ENCODE peak calls at places on chromosome 17, in eight cellular contexts. One of them, this sample, is unnamed.
A peak's percentile ranks its signal among the peaks of the same experiment; 100 is the strongest.

GRCh38 chr17:59003860-59004259 is 102.8 kb downstream of the TRIM37 start:
- DNase-seq in lower leg skin: no peak
- DNase-seq in HFF-Myc: no peak
- DNase-seq in progenitor cell of endocrine pancreas: no peak
- DNase-seq in CD4-positive, alpha-beta T cell: no peak
- DNase-seq in osteocyte: no peak
- DNase-seq in hepatocyte: no peak
- DNase-seq in GM10248: no peak
- DNase-seq in this sample: no peak

GRCh38 chr17:45132569-45133463 is 501 bp upstream of the PLCD3 start:
- DNase-seq in lower leg skin: peak; percentile 96
- DNase-seq in HFF-Myc: no peak
- DNase-seq in progenitor cell of endocrine pancreas: peak; percentile 67
- DNase-seq in CD4-positive, alpha-beta T cell: peak; percentile 63
- DNase-seq in osteocyte: peak; percentile 92
- DNase-seq in hepatocyte: peak; percentile 92
- DNase-seq in GM10248: peak; percentile 94
- DNase-seq in this sample: peak; percentile 93

GRCh38 chr17:49522329-49522890 is 27.3 kb downstream of the NGFR start:
- DNase-seq in lower leg skin: peak; percentile 70
- DNase-seq in HFF-Myc: no peak
- DNase-seq in progenitor cell of endocrine pancreas: no peak
- DNase-seq in CD4-positive, alpha-beta T cell: no peak
- DNase-seq in osteocyte: no peak
- DNase-seq in hepatocyte: no peak
- DNase-seq in GM10248: no peak
- DNase-seq in this sample: no peak

GRCh38 chr17:38453951-38454421 is 25.7 kb downstream of the ARHGAP23 start:
- DNase-seq in lower leg skin: no peak
- DNase-seq in HFF-Myc: no peak
- DNase-seq in progenitor cell of endocrine pancreas: no peak
- DNase-seq in CD4-positive, alpha-beta T cell: no peak
- DNase-seq in osteocyte: no peak
- DNase-seq in hepatocyte: peak; percentile 63
- DNase-seq in GM10248: no peak
- DNase-seq in this sample: no peak

GRCh38 chr17:35210741-35211140 is 16.5 kb upstream of the SLC35G3 start:
- DNase-seq in lower leg skin: no peak
- DNase-seq in HFF-Myc: no peak
- DNase-seq in progenitor cell of endocrine pancreas: no peak
- DNase-seq in CD4-positive, alpha-beta T cell: peak; percentile 17
- DNase-seq in osteocyte: no peak
- DNase-seq in hepatocyte: no peak
- DNase-seq in GM10248: no peak
- DNase-seq in this sample: no peak

GRCh38 chr17:82929676-82930042 is 89.8 kb upstream of the ZNF750 start:
- DNase-seq in lower leg skin: peak; percentile 73
- DNase-seq in HFF-Myc: no peak
- DNase-seq in progenitor cell of endocrine pancreas: no peak
- DNase-seq in CD4-positive, alpha-beta T cell: no peak
- DNase-seq in osteocyte: no peak
- DNase-seq in hepatocyte: no peak
- DNase-seq in GM10248: no peak
- DNase-seq in this sample: no peak

GRCh38 chr17:41580651-41581365 is 5.9 kb downstream of the KRT14 start:
- DNase-seq in lower leg skin: no peak
- DNase-seq in HFF-Myc: no peak
- DNase-seq in progenitor cell of endocrine pancreas: no peak
- DNase-seq in CD4-positive, alpha-beta T cell: no peak
- DNase-seq in osteocyte: no peak
- DNase-seq in hepatocyte: no peak
- DNase-seq in GM10248: no peak
- DNase-seq in this sample: no peak

GRCh38 chr17:80803451-80804428 is 187.9 kb upstream of the CHMP6 start:
- DNase-seq in lower leg skin: peak; percentile 71
- DNase-seq in HFF-Myc: no peak
- DNase-seq in progenitor cell of endocrine pancreas: no peak
- DNase-seq in CD4-positive, alpha-beta T cell: no peak
- DNase-seq in osteocyte: no peak
- DNase-seq in hepatocyte: no peak
- DNase-seq in GM10248: no peak
- DNase-seq in this sample: peak; percentile 6

GRCh38 chr17:36674278-36674650 is 72.9 kb downstream of the MRM1 start:
- DNase-seq in lower leg skin: no peak
- DNase-seq in HFF-Myc: no peak
- DNase-seq in progenitor cell of endocrine pancreas: no peak
- DNase-seq in CD4-positive, alpha-beta T cell: peak; percentile 6
- DNase-seq in osteocyte: no peak
- DNase-seq in hepatocyte: no peak
- DNase-seq in GM10248: no peak
- DNase-seq in this sample: no peak

GRCh38 chr17:58528443-58528842 is 14.0 kb upstream of the MTMR4 start:
- DNase-seq in lower leg skin: no peak
- DNase-seq in HFF-Myc: no peak
- DNase-seq in progenitor cell of endocrine pancreas: no peak
- DNase-seq in CD4-positive, alpha-beta T cell: no peak
- DNase-seq in osteocyte: no peak
- DNase-seq in hepatocyte: no peak
- DNase-seq in GM10248: no peak
- DNase-seq in this sample: no peak

GRCh38 chr17:63039342-63039741 is 73.3 kb downstream of the TANC2 start:
- DNase-seq in lower leg skin: no peak
- DNase-seq in HFF-Myc: no peak
- DNase-seq in progenitor cell of endocrine pancreas: no peak
- DNase-seq in CD4-positive, alpha-beta T cell: no peak
- DNase-seq in osteocyte: no peak
- DNase-seq in hepatocyte: no peak
- DNase-seq in GM10248: no peak
- DNase-seq in this sample: no peak

GRCh38 chr17:41625602-41626001 is 1.2 kb upstream of the KRT17 start:
- DNase-seq in lower leg skin: no peak
- DNase-seq in HFF-Myc: no peak
- DNase-seq in progenitor cell of endocrine pancreas: no peak
- DNase-seq in CD4-positive, alpha-beta T cell: no peak
- DNase-seq in osteocyte: peak; percentile 92
- DNase-seq in hepatocyte: no peak
- DNase-seq in GM10248: no peak
- DNase-seq in this sample: no peak

GRCh38 chr17:80877095-80877828 is 114.4 kb upstream of the CHMP6 start:
- DNase-seq in lower leg skin: no peak
- DNase-seq in HFF-Myc: no peak
- DNase-seq in progenitor cell of endocrine pancreas: no peak
- DNase-seq in CD4-positive, alpha-beta T cell: no peak
- DNase-seq in osteocyte: no peak
- DNase-seq in hepatocyte: no peak
- DNase-seq in GM10248: peak; percentile 88
- DNase-seq in this sample: no peak

GRCh38 chr17:15249487-15249886 is 15.6 kb downstream of the PMP22 start:
- DNase-seq in lower leg skin: no peak
- DNase-seq in HFF-Myc: no peak
- DNase-seq in progenitor cell of endocrine pancreas: no peak
- DNase-seq in CD4-positive, alpha-beta T cell: no peak
- DNase-seq in osteocyte: peak; percentile 27
- DNase-seq in hepatocyte: no peak
- DNase-seq in GM10248: no peak
- DNase-seq in this sample: no peak

GRCh38 chr17:15250459-15250858 is 14.7 kb downstream of the PMP22 start:
- DNase-seq in lower leg skin: no peak
- DNase-seq in HFF-Myc: no peak
- DNase-seq in progenitor cell of endocrine pancreas: no peak
- DNase-seq in CD4-positive, alpha-beta T cell: no peak
- DNase-seq in osteocyte: peak; percentile 6
- DNase-seq in hepatocyte: no peak
- DNase-seq in GM10248: no peak
- DNase-seq in this sample: no peak

DNA sequence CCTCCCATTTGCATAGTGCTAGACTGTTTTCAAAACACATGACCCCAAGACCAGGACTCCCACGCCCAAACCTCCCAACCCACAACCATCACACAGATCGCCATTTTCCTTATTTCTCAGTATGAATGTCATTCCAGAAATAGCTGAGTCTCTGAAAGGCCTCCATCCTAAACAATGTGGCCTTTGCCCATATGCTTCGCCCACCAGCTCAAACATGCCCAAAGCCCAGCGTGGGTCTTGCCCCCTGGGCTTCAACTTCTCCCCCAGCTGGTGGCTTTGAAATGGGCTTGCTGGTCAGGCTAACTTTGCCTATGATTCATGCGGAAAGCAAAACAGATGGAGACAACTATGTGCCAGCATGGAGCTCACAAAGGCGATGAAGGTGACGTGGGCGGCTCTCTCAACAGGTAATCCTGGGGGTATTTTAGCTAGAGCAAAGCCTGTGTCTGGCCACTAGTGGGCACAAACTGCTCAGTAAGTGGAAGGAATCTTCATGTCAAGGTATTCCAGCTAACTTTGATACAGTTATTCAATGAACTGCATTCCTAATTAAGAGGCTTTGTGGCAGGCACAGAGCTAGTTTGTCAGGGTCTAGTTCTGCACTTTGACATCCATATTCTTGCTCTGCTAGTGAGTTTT is 17.1 kb downstream of the PMP22 start:
- DNase-seq in lower leg skin: no peak
- DNase-seq in HFF-Myc: no peak
- DNase-seq in progenitor cell of endocrine pancreas: no peak
- DNase-seq in CD4-positive, alpha-beta T cell: no peak
- DNase-seq in osteocyte: peak; percentile 34
- DNase-seq in hepatocyte: no peak
- DNase-seq in GM10248: no peak
- DNase-seq in this sample: peak; percentile 19
- TF ChIP-seq CTCF in lower leg skin: no peak
- TF ChIP-seq CTCF in HFF-Myc: peak; percentile 44
- TF ChIP-seq CTCF in progenitor cell of endocrine pancreas: peak; percentile 59
- TF ChIP-seq CTCF in CD4-positive, alpha-beta T cell: no peak
- TF ChIP-seq CTCF in osteocyte: peak; percentile 45
- TF ChIP-seq CTCF in hepatocyte: peak; percentile 23
- TF ChIP-seq CTCF in GM10248: no peak
- TF ChIP-seq CTCF in this sample: peak; percentile 59

GRCh38 chr17:79778504-79779087 is 648 bp downstream of the CBX2 start:
- DNase-seq in lower leg skin: no peak
- DNase-seq in HFF-Myc: no peak
- DNase-seq in progenitor cell of endocrine pancreas: no peak
- DNase-seq in CD4-positive, alpha-beta T cell: no peak
- DNase-seq in osteocyte: no peak
- DNase-seq in hepatocyte: peak; percentile 71
- DNase-seq in GM10248: peak; percentile 41
- DNase-seq in this sample: peak; percentile 62
- TF ChIP-seq CTCF in lower leg skin: no peak
- TF ChIP-seq CTCF in HFF-Myc: no peak
- TF ChIP-seq CTCF in progenitor cell of endocrine pancreas: no peak
- TF ChIP-seq CTCF in CD4-positive, alpha-beta T cell: no peak
- TF ChIP-seq CTCF in osteocyte: no peak
- TF ChIP-seq CTCF in hepatocyte: no peak
- TF ChIP-seq CTCF in GM10248: no peak
- TF ChIP-seq CTCF in this sample: no peak

DNA sequence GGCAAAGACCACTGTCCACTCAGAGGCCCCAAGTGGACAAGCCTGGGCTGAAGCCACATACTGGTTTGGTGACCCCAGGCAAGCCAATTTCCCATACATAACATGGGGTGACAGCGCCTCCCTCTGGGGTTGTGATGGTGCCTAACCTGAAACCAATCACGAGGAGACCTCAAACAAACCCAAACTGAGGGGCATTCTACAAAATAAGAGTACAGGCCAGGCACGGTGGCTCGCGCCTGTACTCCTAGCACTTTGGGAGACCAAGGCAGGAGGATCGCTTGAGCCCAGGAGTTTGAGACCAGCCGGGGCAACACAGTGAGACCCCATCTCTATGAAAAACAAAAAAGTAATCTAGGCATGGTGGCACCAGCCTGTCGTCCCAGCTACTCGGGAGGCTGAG is 3.6 kb downstream of the P2RX5 start:
- DNase-seq in lower leg skin: no peak
- DNase-seq in HFF-Myc: no peak
- DNase-seq in progenitor cell of endocrine pancreas: no peak
- DNase-seq in CD4-positive, alpha-beta T cell: no peak
- DNase-seq in osteocyte: no peak
- DNase-seq in hepatocyte: no peak
- DNase-seq in GM10248: no peak
- DNase-seq in this sample: no peak
- TF ChIP-seq CTCF in lower leg skin: no peak
- TF ChIP-seq CTCF in HFF-Myc: no peak
- TF ChIP-seq CTCF in progenitor cell of endocrine pancreas: no peak
- TF ChIP-seq CTCF in CD4-positive, alpha-beta T cell: no peak
- TF ChIP-seq CTCF in osteocyte: no peak
- TF ChIP-seq CTCF in hepatocyte: no peak
- TF ChIP-seq CTCF in GM10248: no peak
- TF ChIP-seq CTCF in this sample: peak; percentile 37

GRCh38 chr17:2412561-2413021 is 11.7 kb upstream of the MNT start:
- DNase-seq in lower leg skin: no peak
- DNase-seq in HFF-Myc: no peak
- DNase-seq in progenitor cell of endocrine pancreas: no peak
- DNase-seq in CD4-positive, alpha-beta T cell: no peak
- DNase-seq in osteocyte: no peak
- DNase-seq in hepatocyte: no peak
- DNase-seq in GM10248: no peak
- DNase-seq in this sample: no peak
- TF ChIP-seq CTCF in lower leg skin: no peak
- TF ChIP-seq CTCF in HFF-Myc: no peak
- TF ChIP-seq CTCF in progenitor cell of endocrine pancreas: no peak
- TF ChIP-seq CTCF in CD4-positive, alpha-beta T cell: no peak
- TF ChIP-seq CTCF in osteocyte: peak; percentile 51
- TF ChIP-seq CTCF in hepatocyte: no peak
- TF ChIP-seq CTCF in GM10248: no peak
- TF ChIP-seq CTCF in this sample: peak; percentile 16

DNA sequence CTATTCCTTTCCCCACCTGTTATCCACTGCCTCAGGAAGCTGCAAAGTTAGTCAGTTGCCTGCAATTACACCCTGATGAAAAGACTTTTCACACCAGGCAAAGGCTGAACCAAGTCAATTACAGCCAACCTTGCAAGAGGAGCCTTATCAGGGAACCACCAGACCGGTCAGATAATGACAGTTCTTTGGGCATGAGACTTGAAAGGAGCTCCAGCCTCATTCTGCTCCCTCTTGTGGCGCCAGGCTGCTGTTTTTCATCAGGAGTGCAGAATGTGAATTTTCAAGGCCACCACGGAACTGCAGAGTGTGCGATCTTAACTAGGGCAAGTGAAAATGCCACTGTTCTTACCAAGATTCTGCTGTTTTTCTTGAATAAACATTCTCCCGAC is 22.5 kb downstream of the DNAI2 start:
- DNase-seq in lower leg skin: no peak
- DNase-seq in HFF-Myc: no peak
- DNase-seq in progenitor cell of endocrine pancreas: peak; percentile 28
- DNase-seq in CD4-positive, alpha-beta T cell: no peak
- DNase-seq in osteocyte: no peak
- DNase-seq in hepatocyte: peak; percentile 88
- DNase-seq in GM10248: no peak
- DNase-seq in this sample: peak; percentile 87
- TF ChIP-seq CTCF in lower leg skin: no peak
- TF ChIP-seq CTCF in HFF-Myc: peak; percentile 61
- TF ChIP-seq CTCF in progenitor cell of endocrine pancreas: peak; percentile 62
- TF ChIP-seq CTCF in CD4-positive, alpha-beta T cell: peak; percentile 50
- TF ChIP-seq CTCF in osteocyte: peak; percentile 63
- TF ChIP-seq CTCF in hepatocyte: peak; percentile 67
- TF ChIP-seq CTCF in GM10248: peak; percentile 62
- TF ChIP-seq CTCF in this sample: peak; percentile 86